ENCODE peak calls at places on chromosomes 16 and 17, in nine cellular contexts. One of them, this sample, is unnamed.
A peak's percentile ranks its signal among the peaks of the same experiment; 100 is the strongest.

GRCh38 chr17:57881783-57882291 is 32.0 kb upstream of the MRPS23 start:
- DNase-seq in HEK293T: no peak
- DNase-seq in central memory CD4-positive, alpha-beta T cell: no peak
- DNase-seq in adrenal gland: no peak
- DNase-seq in SHP77 treated with DMSO at 0.1 percent for 48 hours: no peak
- DNase-seq in GDM1: no peak
- DNase-seq in esophagus squamous epithelium: no peak
- DNase-seq in Ammon's horn: no peak
- DNase-seq in activated naive CD4-positive, alpha-beta T cell: no peak
- DNase-seq in this sample: no peak

GRCh38 chr16:2799852-2800226 is 1.6 kb downstream of the PRSS41 start:
- DNase-seq in activated naive CD4-positive, alpha-beta T cell: no peak
- DNase-seq in esophagus squamous epithelium: no peak
- DNase-seq in central memory CD4-positive, alpha-beta T cell: no peak
- DNase-seq in adrenal gland: no peak
- DNase-seq in SHP77 treated with DMSO at 0.1 percent for 48 hours: peak; percentile 31
- DNase-seq in GDM1: no peak
- DNase-seq in HEK293T: no peak
- DNase-seq in Ammon's horn: no peak
- DNase-seq in this sample: no peak

GRCh38 chr17:40427002-40427491 is 9.4 kb upstream of the TOP2A start:
- DNase-seq in Ammon's horn: no peak
- DNase-seq in adrenal gland: no peak
- DNase-seq in GDM1: no peak
- DNase-seq in esophagus squamous epithelium: no peak
- DNase-seq in central memory CD4-positive, alpha-beta T cell: peak; percentile 29
- DNase-seq in SHP77 treated with DMSO at 0.1 percent for 48 hours: no peak
- DNase-seq in activated naive CD4-positive, alpha-beta T cell: no peak
- DNase-seq in HEK293T: no peak
- DNase-seq in this sample: no peak

GRCh38 chr17:67105213-67105612 is 60.9 kb downstream of the CACNG1 start:
- DNase-seq in SHP77 treated with DMSO at 0.1 percent for 48 hours: no peak
- DNase-seq in central memory CD4-positive, alpha-beta T cell: no peak
- DNase-seq in HEK293T: no peak
- DNase-seq in adrenal gland: no peak
- DNase-seq in GDM1: no peak
- DNase-seq in Ammon's horn: no peak
- DNase-seq in activated naive CD4-positive, alpha-beta T cell: no peak
- DNase-seq in esophagus squamous epithelium: no peak
- DNase-seq in this sample: no peak

GRCh38 chr16:31331141-31331764 is 23.7 kb upstream of the ITGAX start:
- DNase-seq in HEK293T: peak; percentile 3
- DNase-seq in central memory CD4-positive, alpha-beta T cell: no peak
- DNase-seq in GDM1: no peak
- DNase-seq in SHP77 treated with DMSO at 0.1 percent for 48 hours: no peak
- DNase-seq in esophagus squamous epithelium: no peak
- DNase-seq in activated naive CD4-positive, alpha-beta T cell: no peak
- DNase-seq in Ammon's horn: no peak
- DNase-seq in adrenal gland: peak; percentile 9
- DNase-seq in this sample: no peak

GRCh38 chr17:59845595-59846390 is 47.0 kb downstream of the TUBD1 start:
- DNase-seq in HEK293T: no peak
- DNase-seq in central memory CD4-positive, alpha-beta T cell: no peak
- DNase-seq in adrenal gland: peak; percentile 65
- DNase-seq in activated naive CD4-positive, alpha-beta T cell: no peak
- DNase-seq in esophagus squamous epithelium: no peak
- DNase-seq in Ammon's horn: peak; percentile 47
- DNase-seq in GDM1: no peak
- DNase-seq in SHP77 treated with DMSO at 0.1 percent for 48 hours: peak; percentile 99
- DNase-seq in this sample: no peak

GRCh38 chr16:16021988-16022682 is 72.7 kb downstream of the ABCC1 start:
- DNase-seq in HEK293T: peak; percentile 26
- DNase-seq in SHP77 treated with DMSO at 0.1 percent for 48 hours: peak; percentile 21
- DNase-seq in central memory CD4-positive, alpha-beta T cell: no peak
- DNase-seq in esophagus squamous epithelium: peak; percentile 30
- DNase-seq in GDM1: no peak
- DNase-seq in adrenal gland: peak; percentile 98
- DNase-seq in activated naive CD4-positive, alpha-beta T cell: no peak
- DNase-seq in Ammon's horn: peak; percentile 73
- DNase-seq in this sample: no peak

GRCh38 chr17:21210411-21211076 is 3.4 kb downstream of the TMEM11 start:
- DNase-seq in adrenal gland: no peak
- DNase-seq in esophagus squamous epithelium: no peak
- DNase-seq in activated naive CD4-positive, alpha-beta T cell: no peak
- DNase-seq in Ammon's horn: no peak
- DNase-seq in GDM1: no peak
- DNase-seq in SHP77 treated with DMSO at 0.1 percent for 48 hours: no peak
- DNase-seq in HEK293T: no peak
- DNase-seq in central memory CD4-positive, alpha-beta T cell: no peak
- DNase-seq in this sample: no peak

GRCh38 chr16:67934306-67935095 is 2.1 kb downstream of the PSMB10 start:
- DNase-seq in HEK293T: no peak
- DNase-seq in Ammon's horn: no peak
- DNase-seq in adrenal gland: no peak
- DNase-seq in esophagus squamous epithelium: no peak
- DNase-seq in activated naive CD4-positive, alpha-beta T cell: no peak
- DNase-seq in central memory CD4-positive, alpha-beta T cell: no peak
- DNase-seq in SHP77 treated with DMSO at 0.1 percent for 48 hours: no peak
- DNase-seq in GDM1: no peak
- DNase-seq in this sample: no peak